ENCODE peak calls at places on chromosome 9, in eight cellular contexts. I, C, H, L, N, Q, R and F are unnamed samples.

GRCh38 chr9:2526071-2526862 is 95.3 kb upstream of the VLDLR start:
- DNase-seq in L (no peak), C (no peak), R (no peak), I (no peak), Q (no peak), N (no peak), H (no peak), F (no peak)

GRCh38 chr9:135154050-135154570 is 66.6 kb downstream of the OLFM1 start:
- DNase-seq in C (no peak), L (no peak), N (no peak), R (no peak), Q (no peak), H (no peak), I (no peak), F (no peak)

GRCh38 chr9:4894076-4894475 is 91.0 kb upstream of the JAK2 start:
- DNase-seq in N (no peak), H (no peak), I (no peak), Q (no peak), C (no peak), R (no peak), L (no peak), F (no peak)

GRCh38 chr9:133443248-133443647 is 16.5 kb upstream of the CACFD1 start:
- DNase-seq in I (no peak), H (no peak), Q (no peak), L (no peak), N (no peak), R (no peak), C (no peak), F (no peak)

GRCh38 chr9:124769451-124770358 is 1.4 kb downstream of the NR6A1 start:
- DNase-seq in Q (no peak), R (peak; percentile 67), H (no peak), N (peak; percentile 84), C (no peak), L (peak; percentile 28), I (no peak), F (no peak)

GRCh38 chr9:87535817-87536539 is 38.3 kb downstream of the DAPK1 start:
- DNase-seq in L (no peak), I (no peak), N (peak; percentile 30), R (no peak), Q (no peak), H (no peak), C (no peak), F (no peak)

GRCh38 chr9:96071245-96072124 is 196.0 kb downstream of the ERCC6L2 start:
- DNase-seq in I (no peak), Q (no peak), R (peak; percentile 67), H (no peak), L (peak; percentile 76), C (no peak), N (peak; percentile 85), F (no peak)

GRCh38 chr9:573551-574410 is 267.7 kb upstream of the DMRT1 start:
- DNase-seq in L (no peak), R (peak; percentile 43), Q (no peak), H (no peak), I (no peak), C (no peak), N (peak; percentile 53), F (no peak)

GRCh38 chr9:92350129-92350739 is 24.5 kb downstream of the CENPP start:
- DNase-seq in C (no peak), R (no peak), L (no peak), I (no peak), Q (no peak), H (no peak), N (no peak), F (no peak)

GRCh38 chr9:97703437-97704326 is 6.5 kb upstream of the XPA start:
- DNase-seq in Q (no peak), C (no peak), N (no peak), L (peak; percentile 50), R (no peak), H (peak; percentile 12), I (peak; percentile 63), F (no peak)

GRCh38 chr9:8558176-8558575 is 758.6 kb upstream of the DMAC1 start:
- DNase-seq in Q (no peak), R (no peak), L (peak; percentile 3), N (no peak), C (no peak), H (no peak), I (peak; percentile 1), F (no peak)

GRCh38 chr9:88818495-88819201 is 172.6 kb upstream of the S1PR3 start:
- DNase-seq in C (no peak), L (no peak), H (no peak), I (no peak), N (peak; percentile 78), R (peak; percentile 24), Q (no peak), F (no peak)

GRCh38 chr9:114170792-114171461 is 15.6 kb downstream of the COL27A1 start:
- DNase-seq in I (no peak), L (no peak), Q (no peak), R (no peak), N (no peak), C (no peak), H (no peak), F (no peak)

GRCh38 chr9:114169940-114170791 is 14.8 kb downstream of the COL27A1 start:
- DNase-seq in R (no peak), L (no peak), Q (no peak), C (no peak), N (no peak), I (no peak), H (no peak), F (no peak)

GRCh38 chr9:114167591-114168091 is 12.3 kb downstream of the COL27A1 start:
- DNase-seq in R (no peak), H (no peak), N (no peak), C (no peak), Q (no peak), L (no peak), I (no peak), F (no peak)

GRCh38 chr9:114168281-114169028 is 13.1 kb downstream of the COL27A1 start:
- DNase-seq in L (no peak), N (no peak), Q (no peak), R (no peak), H (no peak), I (no peak), C (no peak), F (no peak)

DNA sequence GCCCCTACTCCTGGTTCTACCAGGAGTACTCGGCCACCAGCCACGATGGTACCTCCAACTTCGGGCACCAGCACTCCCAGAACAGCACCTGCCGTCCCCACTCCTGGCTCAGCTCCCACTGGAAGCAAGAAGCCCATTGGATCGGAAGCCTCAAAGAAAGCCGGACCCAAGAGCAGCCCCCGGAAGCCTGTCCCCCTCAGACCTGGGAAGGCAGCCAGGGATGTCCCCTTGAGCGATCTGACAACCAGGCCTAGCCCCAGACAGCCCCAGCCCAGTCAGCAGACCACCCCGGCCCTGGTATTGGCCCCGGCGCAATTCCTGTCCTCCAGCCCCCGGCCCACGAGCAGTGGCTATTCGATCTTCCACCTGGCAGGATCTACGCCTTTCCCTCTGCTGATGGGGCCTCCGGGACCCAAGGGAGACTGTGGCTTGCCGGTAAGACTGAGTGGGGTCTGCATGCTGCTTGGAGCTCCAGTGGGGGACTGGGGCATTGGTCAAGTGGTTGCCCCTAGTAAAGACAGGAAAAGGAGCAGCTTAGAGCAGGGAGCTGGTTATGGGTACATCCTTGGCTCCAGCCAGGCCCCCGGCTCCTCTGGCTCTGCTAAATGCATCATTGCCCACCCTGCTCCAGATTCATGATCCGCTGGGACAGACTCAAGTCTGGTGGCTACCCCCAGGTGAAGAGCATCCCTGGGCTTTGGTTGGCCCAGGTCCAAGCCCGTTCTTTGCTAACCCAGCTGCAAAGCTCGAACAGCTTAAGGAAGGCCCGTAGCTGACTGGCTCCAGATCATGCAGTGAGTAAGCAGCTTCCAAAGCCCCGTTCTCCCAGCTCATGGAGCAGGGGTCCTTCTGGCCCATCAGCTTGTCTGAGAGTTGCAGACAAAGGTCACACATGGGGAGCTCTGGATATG is 13.9 kb downstream of the COL27A1 start:
- DNase-seq in C (no peak), I (no peak), L (no peak), H (no peak), N (no peak), R (no peak), Q (no peak), F (no peak)
- H3K4me1 ChIP-seq in C (no peaks in the 10 kb centered on the region), I (peaks cover under 1% of the 10 kb centered on the region), L (peaks cover 3% of the 10 kb centered on the region), H (no peaks in the 10 kb centered on the region), N (peaks cover 4% of the 10 kb centered on the region), R (peaks cover 17% of the 10 kb centered on the region), Q (no peaks in the 10 kb centered on the region), F (no peaks in the 10 kb centered on the region)

DNA sequence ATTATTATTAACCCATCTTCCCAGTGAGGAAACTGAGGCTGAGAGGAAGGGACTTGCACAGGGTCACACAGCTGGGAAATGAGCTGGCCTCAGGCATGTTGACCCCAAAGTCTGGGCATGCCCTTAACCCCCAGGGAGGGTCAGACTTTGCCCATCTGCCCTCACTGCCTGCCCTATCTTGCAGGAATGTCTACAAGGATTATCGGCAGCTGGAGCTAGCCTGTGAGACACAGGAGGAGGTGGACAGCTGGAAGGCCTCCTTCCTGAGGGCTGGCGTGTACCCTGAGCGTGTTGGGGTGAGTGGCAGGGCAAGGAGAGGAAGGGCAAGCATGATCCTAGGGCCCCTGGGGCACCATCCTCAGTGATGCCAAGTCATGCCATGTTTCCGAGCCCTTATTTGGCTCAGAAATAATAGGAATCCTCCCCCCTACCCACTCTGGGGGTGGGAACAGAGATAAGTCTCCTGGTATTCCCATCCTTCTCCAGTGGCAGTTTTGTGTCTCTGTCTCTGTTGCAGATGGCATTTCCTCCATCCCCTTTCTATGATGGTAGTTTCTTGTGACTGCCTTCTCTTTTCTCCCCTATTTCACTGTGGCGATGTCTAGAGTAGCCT is 28.5 kb downstream of the GOLGA2 start:
- DNase-seq in L (no peak), Q (no peak), I (no peak), N (no peak), R (no peak), C (no peak), H (no peak), F (no peak)
- H3K4me1 ChIP-seq in L (no peaks in the 10 kb centered on the region), Q (no peaks in the 10 kb centered on the region), I (no peaks in the 10 kb centered on the region), N (no peaks in the 10 kb centered on the region), R (peaks cover 15% of the 10 kb centered on the region), C (peaks cover 29% of the 10 kb centered on the region), H (peaks cover 14% of the 10 kb centered on the region), F (peaks cover 15% of the 10 kb centered on the region)

GRCh38 chr9:129702563-129702962 is 37.1 kb downstream of the PRRX2 start:
- DNase-seq in L (peak; percentile 57), H (no peak), I (no peak), Q (no peak), R (no peak), C (no peak), N (no peak), F (no peak)

GRCh38 chr9:129703667-129704355 is 38.4 kb downstream of the PRRX2 start:
- DNase-seq in C (no peak), R (no peak), Q (peak; percentile 64), L (no peak), I (no peak), N (no peak), H (no peak), F (no peak)

GRCh38 chr9:129703121-129703520 is 37.7 kb downstream of the PRRX2 start:
- DNase-seq in L (no peak), H (no peak), Q (no peak), N (no peak), I (no peak), R (no peak), C (no peak), F (no peak)

GRCh38 chr9:129701549-129701948 is 36.1 kb downstream of the PRRX2 start:
- DNase-seq in H (no peak), R (no peak), C (no peak), N (no peak), Q (no peak), L (no peak), I (no peak), F (no peak)

GRCh38 chr9:129701054-129701453 is 35.6 kb downstream of the PRRX2 start:
- DNase-seq in C (no peak), I (no peak), N (peak; percentile 31), Q (no peak), H (no peak), R (no peak), L (no peak), F (no peak)
- H3K4me1 ChIP-seq in C (peaks cover 5% of the 10 kb centered on the region), I (no peaks in the 10 kb centered on the region), N (no peaks in the 10 kb centered on the region), Q (no peaks in the 10 kb centered on the region), H (peaks cover 5% of the 10 kb centered on the region), R (peaks cover 10% of the 10 kb centered on the region), L (peaks cover 17% of the 10 kb centered on the region), F (peaks cover 4% of the 10 kb centered on the region)

GRCh38 chr9:113148377-113148715 is 2.5 kb upstream of the SLC31A2 start:
- DNase-seq in R (no peak), Q (no peak), I (no peak), N (no peak), L (no peak), H (no peak), C (no peak), F (no peak)
- H3K4me1 ChIP-seq in R (peaks cover 2% of the 10 kb centered on the region), Q (peaks cover 11% of the 10 kb centered on the region), I (peaks cover 4% of the 10 kb centered on the region), N (no peaks in the 10 kb centered on the region), L (peaks cover 3% of the 10 kb centered on the region), H (peaks cover 3% of the 10 kb centered on the region), C (peaks cover 14% of the 10 kb centered on the region), F (no peaks in the 10 kb centered on the region)